ENCODE peak calls at places on chromosome 11, in four cellular contexts. Z, S, Y and O are unnamed samples.

GRCh38 chr11:19241260-19242183 is 777 bp upstream of the E2F8 start:
- DNase-seq in Z (no peak), S (peak), Y (peak), O (peak)

GRCh38 chr11:27395556-27396258 is 32.7 kb upstream of the CCDC34 start:
- DNase-seq in Z (no peak), S (no peak), Y (no peak), O (no peak)

GRCh38 chr11:15768321-15768720 is 588.0 kb downstream of the SOX6 start:
- DNase-seq in Z (no peak), S (no peak), Y (no peak), O (no peak)

GRCh38 chr11:122248130-122248529 is 132.1 kb upstream of the BLID start:
- DNase-seq in Z (no peak), S (no peak), Y (no peak), O (no peak)

GRCh38 chr11:124518900-124519541 is 24.4 kb downstream of the OR8B12 start:
- DNase-seq in Z (no peak), S (no peak), Y (no peak), O (no peak)

GRCh38 chr11:12411806-12412727 is 34.7 kb downstream of the PARVA start:
- DNase-seq in Z (no peak), S (peak), Y (peak), O (peak)

GRCh38 chr11:114399903-114400221 is 449 bp downstream of the C11orf71 start:
- DNase-seq in Z (peak), S (no peak), Y (no peak), O (peak)

GRCh38 chr11:124863137-124863825 is 2.0 kb upstream of the ROBO3 start:
- DNase-seq in Z (no peak), S (no peak), Y (no peak), O (peak)

GRCh38 chr11:126968915-126969314 is 31.7 kb downstream of the KIRREL3 start:
- DNase-seq in Z (no peak), S (no peak), Y (no peak), O (no peak)